ENCODE peak calls at places on chromosomes 13 and 19, in five cellular contexts. T is Peyer's patch, K is sciatic nerve, M is tibial artery, W is Calu3. N is an unnamed sample.
A peak's percentile ranks its signal among the peaks of the same experiment; 100 is the strongest.

GRCh38 chr13:41501281-41501680 is 43.9 kb downstream of the RGCC start:
- DNase-seq in T (no peak), K (no peak), M (no peak), W (no peak), N (no peak)

GRCh38 chr13:112069063-112069726 is 2.2 kb downstream of the SOX1 start:
- DNase-seq in T (no peak), K (no peak), M (no peak), W (no peak), N (no peak)

GRCh38 chr13:75132800-75133695 is 348.9 kb downstream of the TBC1D4 start:
- DNase-seq in T (no peak), K (no peak), M (no peak), W (no peak), N (no peak)

GRCh38 chr19:38706792-38707511 is 37.3 kb downstream of the CAPN12 start:
- DNase-seq in T (no peak), K (no peak), M (no peak), W (peak; percentile 34), N (no peak)

GRCh38 chr19:58498316-58499020 is 13.3 kb downstream of the SLC27A5 start:
- DNase-seq in T (no peak), K (peak; percentile 77), M (peak; percentile 73), W (no peak), N (no peak)

GRCh38 chr19:5615756-5616327 is 6.7 kb downstream of the SAFB2 start:
- DNase-seq in T (no peak), K (no peak), M (peak; percentile 44), W (no peak), N (no peak)

GRCh38 chr13:23953860-23954512 is 56.7 kb upstream of the C1QTNF9B start:
- DNase-seq in T (no peak), K (no peak), M (no peak), W (no peak), N (no peak)

GRCh38 chr19:3338541-3339181 is 27.7 kb upstream of the NFIC start:
- DNase-seq in T (peak; percentile 82), K (no peak), M (peak; percentile 93), W (peak; percentile 25), N (no peak)

GRCh38 chr19:51364200-51365106 is 1.7 kb downstream of the ETFB start:
- DNase-seq in T (no peak), K (no peak), M (no peak), W (no peak), N (no peak)

GRCh38 chr13:99191900-99192399 is 8.7 kb upstream of the UBAC2 start:
- DNase-seq in T (no peak), K (no peak), M (no peak), W (no peak), N (no peak)

GRCh38 chr13:32008518-32009175 is 22.9 kb upstream of the FRY start:
- DNase-seq in T (no peak), K (no peak), M (no peak), W (no peak), N (no peak)

GRCh38 chr19:16338470-16339360 is 14.1 kb downstream of the KLF2 start:
- DNase-seq in T (no peak), K (no peak), M (no peak), W (peak; percentile 57), N (no peak)

GRCh38 chr19:16076958-16077611 is 790 bp downstream of the TPM4 start:
- DNase-seq in T (peak; percentile 77), K (peak; percentile 83), M (peak; percentile 86), W (no peak), N (no peak)

GRCh38 chr19:19997656-19998268 is 41.5 kb downstream of the ZNF682 start:
- DNase-seq in T (no peak), K (no peak), M (no peak), W (no peak), N (no peak)

GRCh38 chr13:44576396-44577235 is 486 bp upstream of the TSC22D1 start:
- DNase-seq in T (no peak), K (peak; percentile 66), M (no peak), W (peak; percentile 31), N (no peak)

GRCh38 chr19:4102339-4103072 is 21.4 kb downstream of the MAP2K2 start:
- DNase-seq in T (no peak), K (no peak), M (no peak), W (no peak), N (no peak)

GRCh38 chr13:99986751-99987150 is 5.2 kb downstream of the ZIC2 start:
- DNase-seq in T (no peak), K (no peak), M (no peak), W (no peak), N (no peak)

GRCh38 chr19:45884682-45885555 is 1.0 kb downstream of the IRF2BP1 start:
- DNase-seq in T (no peak), K (no peak), M (no peak), W (no peak), N (no peak)

GRCh38 chr13:45674908-45675307 is 27.2 kb upstream of the CBY2 start:
- DNase-seq in T (no peak), K (no peak), M (no peak), W (no peak), N (peak; percentile 100)

GRCh38 chr13:50701469-50701868 is 142.0 kb downstream of the DLEU7 start:
- DNase-seq in T (no peak), K (no peak), M (no peak), W (no peak), N (no peak)

GRCh38 chr13:23660249-23660648 is 90.0 kb downstream of the TNFRSF19 start:
- DNase-seq in T (no peak), K (no peak), M (no peak), W (no peak), N (no peak)

GRCh38 chr13:97142452-97142851 is 79.7 kb upstream of the MBNL2 start:
- DNase-seq in T (peak; percentile 77), K (no peak), M (no peak), W (peak; percentile 30), N (no peak)

N was measured in SK-N-MC.